ENCODE peak calls at places on chromosome 18, in five cellular contexts. E, P, I, H and T are unnamed samples.
A peak's percentile ranks its signal among the peaks of the same experiment; 100 is the strongest.

GRCh38 chr18:35807942-35808341 is 164.5 kb upstream of the RMP24 start:
- DNase-seq in I (no peak), E (no peak), H (no peak), P (no peak), T (no peak)

GRCh38 chr18:78558948-78559347 is 420.7 kb upstream of the SALL3 start:
- DNase-seq in E (no peak), P (no peak), H (no peak), I (no peak), T (no peak)

GRCh38 chr18:8705280-8705940 is at the start of gene MTCL1:
- DNase-seq in P (peak; percentile 34), E (no peak), I (peak; percentile 69), H (peak; percentile 73), T (no peak)

GRCh38 chr18:76451475-76452331 is 43.3 kb downstream of the ZNF516 start:
- DNase-seq in H (no peak), I (no peak), E (no peak), P (no peak), T (no peak)

GRCh38 chr18:25171334-25171733 is 180.6 kb downstream of the ZNF521 start:
- DNase-seq in I (no peak), E (no peak), H (no peak), P (no peak), T (no peak)

GRCh38 chr18:808502-808901 is 3.5 kb downstream of the YES1 start:
- DNase-seq in P (no peak), I (no peak), E (no peak), H (peak; percentile 40), T (no peak)

GRCh38 chr18:24546304-24546703 is 85.9 kb downstream of the HRH4 start:
- DNase-seq in H (no peak), P (no peak), I (no peak), E (no peak), T (no peak)

GRCh38 chr18:22170421-22171262 is 1.3 kb downstream of the GATA6 start:
- DNase-seq in E (no peak), P (no peak), I (peak; percentile 75), H (peak; percentile 76), T (no peak)

GRCh38 chr18:46412831-46413371 is 244.1 kb downstream of the LOXHD1 start:
- DNase-seq in E (no peak), H (no peak), I (no peak), P (no peak), T (no peak)

GRCh38 chr18:9287037-9287436 is 47.5 kb upstream of the TWSG1 start:
- DNase-seq in E (no peak), H (peak; percentile 44), P (no peak), I (no peak), T (no peak)

GRCh38 chr18:42048150-42048549 is 93.1 kb downstream of the PIK3C3 start:
- DNase-seq in I (peak; percentile 84), H (peak; percentile 82), P (no peak), E (no peak), T (no peak)

GRCh38 chr18:2263303-2263702 is 308.0 kb downstream of the METTL4 start:
- DNase-seq in E (no peak), H (no peak), I (no peak), P (no peak), T (no peak)

GRCh38 chr18:74198453-74198852 is 50.1 kb downstream of the TIMM21 start:
- DNase-seq in H (no peak), I (no peak), P (no peak), E (no peak), T (no peak)